ENCODE peak calls at places on chromosome X, in five cellular contexts. One of them, this sample, is unnamed.

GRCh38 chrX:5957506-5957905 is 271.2 kb downstream of the NLGN4X start:
- DNase-seq in stimulated activated CD4-positive, alpha-beta T cell treated with anti-CD3 and anti-CD28 coated beads, Interleukin-15, amount 100 ng/mL, for 1 hour: no peak
- DNase-seq in activated gamma-delta T cell treated with anti-CD3 and anti-CD28 coated beads, Interleukin-2, amount 50 U/mL, for 16 hours: no peak
- DNase-seq in dermis microvascular lymphatic vessel endothelial cell: no peak
- DNase-seq in ecto neural progenitor cell: no peak
- DNase-seq in this sample: no peak

GRCh38 chrX:151789179-151789800 is 54.7 kb downstream of the CNGA2 start:
- DNase-seq in stimulated activated CD4-positive, alpha-beta T cell treated with anti-CD3 and anti-CD28 coated beads, Interleukin-15, amount 100 ng/mL, for 1 hour: no peak
- DNase-seq in activated gamma-delta T cell treated with anti-CD3 and anti-CD28 coated beads, Interleukin-2, amount 50 U/mL, for 16 hours: no peak
- DNase-seq in dermis microvascular lymphatic vessel endothelial cell: no peak
- DNase-seq in ecto neural progenitor cell: no peak
- DNase-seq in this sample: no peak

GRCh38 chrX:34656467-34656841 is 631 bp downstream of the TMEM47 start:
- DNase-seq in stimulated activated CD4-positive, alpha-beta T cell treated with anti-CD3 and anti-CD28 coated beads, Interleukin-15, amount 100 ng/mL, for 1 hour: no peak
- DNase-seq in activated gamma-delta T cell treated with anti-CD3 and anti-CD28 coated beads, Interleukin-2, amount 50 U/mL, for 16 hours: no peak
- DNase-seq in dermis microvascular lymphatic vessel endothelial cell: no peak
- DNase-seq in ecto neural progenitor cell: no peak
- DNase-seq in this sample: peak

GRCh38 chrX:71183341-71183740 is 38.7 kb downstream of the NLGN3 start:
- DNase-seq in stimulated activated CD4-positive, alpha-beta T cell treated with anti-CD3 and anti-CD28 coated beads, Interleukin-15, amount 100 ng/mL, for 1 hour: no peak
- DNase-seq in activated gamma-delta T cell treated with anti-CD3 and anti-CD28 coated beads, Interleukin-2, amount 50 U/mL, for 16 hours: no peak
- DNase-seq in dermis microvascular lymphatic vessel endothelial cell: no peak
- DNase-seq in ecto neural progenitor cell: peak
- DNase-seq in this sample: no peak

GRCh38 chrX:46703980-46704379 is 54.9 kb downstream of the SLC9A7 start:
- DNase-seq in stimulated activated CD4-positive, alpha-beta T cell treated with anti-CD3 and anti-CD28 coated beads, Interleukin-15, amount 100 ng/mL, for 1 hour: no peak
- DNase-seq in activated gamma-delta T cell treated with anti-CD3 and anti-CD28 coated beads, Interleukin-2, amount 50 U/mL, for 16 hours: no peak
- DNase-seq in dermis microvascular lymphatic vessel endothelial cell: no peak
- DNase-seq in ecto neural progenitor cell: no peak
- DNase-seq in this sample: no peak

GRCh38 chrX:1358793-1359476 is 22.4 kb downstream of the IL3RA start:
- DNase-seq in stimulated activated CD4-positive, alpha-beta T cell treated with anti-CD3 and anti-CD28 coated beads, Interleukin-15, amount 100 ng/mL, for 1 hour: no peak
- DNase-seq in activated gamma-delta T cell treated with anti-CD3 and anti-CD28 coated beads, Interleukin-2, amount 50 U/mL, for 16 hours: no peak
- DNase-seq in dermis microvascular lymphatic vessel endothelial cell: no peak
- DNase-seq in ecto neural progenitor cell: no peak
- DNase-seq in this sample: no peak

GRCh38 chrX:63959975-63960374 is 175.0 kb upstream of the ARHGEF9 start:
- DNase-seq in stimulated activated CD4-positive, alpha-beta T cell treated with anti-CD3 and anti-CD28 coated beads, Interleukin-15, amount 100 ng/mL, for 1 hour: no peak
- DNase-seq in activated gamma-delta T cell treated with anti-CD3 and anti-CD28 coated beads, Interleukin-2, amount 50 U/mL, for 16 hours: no peak
- DNase-seq in dermis microvascular lymphatic vessel endothelial cell: no peak
- DNase-seq in ecto neural progenitor cell: no peak
- DNase-seq in this sample: no peak

GRCh38 chrX:123740006-123740405 is 7.2 kb upstream of the THOC2 start:
- DNase-seq in stimulated activated CD4-positive, alpha-beta T cell treated with anti-CD3 and anti-CD28 coated beads, Interleukin-15, amount 100 ng/mL, for 1 hour: no peak
- DNase-seq in activated gamma-delta T cell treated with anti-CD3 and anti-CD28 coated beads, Interleukin-2, amount 50 U/mL, for 16 hours: no peak
- DNase-seq in dermis microvascular lymphatic vessel endothelial cell: no peak
- DNase-seq in ecto neural progenitor cell: no peak
- DNase-seq in this sample: no peak

GRCh38 chrX:56248492-56248891 is 16.3 kb downstream of the KLF8 start:
- DNase-seq in stimulated activated CD4-positive, alpha-beta T cell treated with anti-CD3 and anti-CD28 coated beads, Interleukin-15, amount 100 ng/mL, for 1 hour: peak
- DNase-seq in activated gamma-delta T cell treated with anti-CD3 and anti-CD28 coated beads, Interleukin-2, amount 50 U/mL, for 16 hours: peak
- DNase-seq in dermis microvascular lymphatic vessel endothelial cell: peak
- DNase-seq in ecto neural progenitor cell: peak
- DNase-seq in this sample: peak

GRCh38 chrX:135740683-135741149 is 27.3 kb downstream of the CT45A3 start:
- DNase-seq in stimulated activated CD4-positive, alpha-beta T cell treated with anti-CD3 and anti-CD28 coated beads, Interleukin-15, amount 100 ng/mL, for 1 hour: peak
- DNase-seq in activated gamma-delta T cell treated with anti-CD3 and anti-CD28 coated beads, Interleukin-2, amount 50 U/mL, for 16 hours: no peak
- DNase-seq in dermis microvascular lymphatic vessel endothelial cell: no peak
- DNase-seq in ecto neural progenitor cell: no peak
- DNase-seq in this sample: no peak

GRCh38 chrX:12770440-12770839 is 20.8 kb upstream of the PRPS2 start:
- DNase-seq in stimulated activated CD4-positive, alpha-beta T cell treated with anti-CD3 and anti-CD28 coated beads, Interleukin-15, amount 100 ng/mL, for 1 hour: no peak
- DNase-seq in activated gamma-delta T cell treated with anti-CD3 and anti-CD28 coated beads, Interleukin-2, amount 50 U/mL, for 16 hours: no peak
- DNase-seq in dermis microvascular lymphatic vessel endothelial cell: peak
- DNase-seq in ecto neural progenitor cell: no peak
- DNase-seq in this sample: no peak

GRCh38 chrX:136806891-136807410 is 26.2 kb upstream of the ARHGEF6 start:
- DNase-seq in stimulated activated CD4-positive, alpha-beta T cell treated with anti-CD3 and anti-CD28 coated beads, Interleukin-15, amount 100 ng/mL, for 1 hour: no peak
- DNase-seq in activated gamma-delta T cell treated with anti-CD3 and anti-CD28 coated beads, Interleukin-2, amount 50 U/mL, for 16 hours: no peak
- DNase-seq in dermis microvascular lymphatic vessel endothelial cell: no peak
- DNase-seq in ecto neural progenitor cell: no peak
- DNase-seq in this sample: no peak

GRCh38 chrX:130253916-130254315 is 14.8 kb downstream of the ZNF280C start:
- DNase-seq in stimulated activated CD4-positive, alpha-beta T cell treated with anti-CD3 and anti-CD28 coated beads, Interleukin-15, amount 100 ng/mL, for 1 hour: no peak
- DNase-seq in activated gamma-delta T cell treated with anti-CD3 and anti-CD28 coated beads, Interleukin-2, amount 50 U/mL, for 16 hours: no peak
- DNase-seq in dermis microvascular lymphatic vessel endothelial cell: no peak
- DNase-seq in ecto neural progenitor cell: no peak
- DNase-seq in this sample: no peak

GRCh38 chrX:1389993-1390285 is 2.0 kb downstream of the SLC25A6 start:
- DNase-seq in stimulated activated CD4-positive, alpha-beta T cell treated with anti-CD3 and anti-CD28 coated beads, Interleukin-15, amount 100 ng/mL, for 1 hour: no peak
- DNase-seq in activated gamma-delta T cell treated with anti-CD3 and anti-CD28 coated beads, Interleukin-2, amount 50 U/mL, for 16 hours: no peak
- DNase-seq in dermis microvascular lymphatic vessel endothelial cell: no peak
- DNase-seq in ecto neural progenitor cell: no peak
- DNase-seq in this sample: no peak

GRCh38 chrX:151981129-151981528 is 6.7 kb upstream of the GABRE start:
- DNase-seq in stimulated activated CD4-positive, alpha-beta T cell treated with anti-CD3 and anti-CD28 coated beads, Interleukin-15, amount 100 ng/mL, for 1 hour: no peak
- DNase-seq in activated gamma-delta T cell treated with anti-CD3 and anti-CD28 coated beads, Interleukin-2, amount 50 U/mL, for 16 hours: no peak
- DNase-seq in dermis microvascular lymphatic vessel endothelial cell: no peak
- DNase-seq in ecto neural progenitor cell: no peak
- DNase-seq in this sample: no peak

GRCh38 chrX:103362504-103362903 is 6.2 kb downstream of the TCEAL9 start:
- DNase-seq in stimulated activated CD4-positive, alpha-beta T cell treated with anti-CD3 and anti-CD28 coated beads, Interleukin-15, amount 100 ng/mL, for 1 hour: no peak
- DNase-seq in activated gamma-delta T cell treated with anti-CD3 and anti-CD28 coated beads, Interleukin-2, amount 50 U/mL, for 16 hours: no peak
- DNase-seq in dermis microvascular lymphatic vessel endothelial cell: peak
- DNase-seq in ecto neural progenitor cell: no peak
- DNase-seq in this sample: no peak

GRCh38 chrX:47540754-47541538 is 20.1 kb upstream of the ARAF start:
- DNase-seq in stimulated activated CD4-positive, alpha-beta T cell treated with anti-CD3 and anti-CD28 coated beads, Interleukin-15, amount 100 ng/mL, for 1 hour: no peak
- DNase-seq in activated gamma-delta T cell treated with anti-CD3 and anti-CD28 coated beads, Interleukin-2, amount 50 U/mL, for 16 hours: no peak
- DNase-seq in dermis microvascular lymphatic vessel endothelial cell: peak
- DNase-seq in ecto neural progenitor cell: peak
- DNase-seq in this sample: peak

GRCh38 chrX:72018277-72019112 is 107.8 kb downstream of the NHSL2 start:
- DNase-seq in stimulated activated CD4-positive, alpha-beta T cell treated with anti-CD3 and anti-CD28 coated beads, Interleukin-15, amount 100 ng/mL, for 1 hour: peak
- DNase-seq in activated gamma-delta T cell treated with anti-CD3 and anti-CD28 coated beads, Interleukin-2, amount 50 U/mL, for 16 hours: peak
- DNase-seq in dermis microvascular lymphatic vessel endothelial cell: peak
- DNase-seq in ecto neural progenitor cell: peak
- DNase-seq in this sample: peak

GRCh38 chrX:10702031-10702430 is 81.6 kb upstream of the MID1 start:
- DNase-seq in stimulated activated CD4-positive, alpha-beta T cell treated with anti-CD3 and anti-CD28 coated beads, Interleukin-15, amount 100 ng/mL, for 1 hour: no peak
- DNase-seq in activated gamma-delta T cell treated with anti-CD3 and anti-CD28 coated beads, Interleukin-2, amount 50 U/mL, for 16 hours: no peak
- DNase-seq in dermis microvascular lymphatic vessel endothelial cell: no peak
- DNase-seq in ecto neural progenitor cell: no peak
- DNase-seq in this sample: no peak

GRCh38 chrX:13759152-13759718 is 24.7 kb downstream of the OFD1 start:
- DNase-seq in stimulated activated CD4-positive, alpha-beta T cell treated with anti-CD3 and anti-CD28 coated beads, Interleukin-15, amount 100 ng/mL, for 1 hour: no peak
- DNase-seq in activated gamma-delta T cell treated with anti-CD3 and anti-CD28 coated beads, Interleukin-2, amount 50 U/mL, for 16 hours: no peak
- DNase-seq in dermis microvascular lymphatic vessel endothelial cell: no peak
- DNase-seq in ecto neural progenitor cell: no peak
- DNase-seq in this sample: no peak

GRCh38 chrX:115560978-115561604 is at the start of gene PLS3:
- DNase-seq in stimulated activated CD4-positive, alpha-beta T cell treated with anti-CD3 and anti-CD28 coated beads, Interleukin-15, amount 100 ng/mL, for 1 hour: no peak
- DNase-seq in activated gamma-delta T cell treated with anti-CD3 and anti-CD28 coated beads, Interleukin-2, amount 50 U/mL, for 16 hours: no peak
- DNase-seq in dermis microvascular lymphatic vessel endothelial cell: peak
- DNase-seq in ecto neural progenitor cell: peak
- DNase-seq in this sample: peak

GRCh38 chrX:16484338-16484737 is 165.6 kb upstream of the S100G start:
- DNase-seq in stimulated activated CD4-positive, alpha-beta T cell treated with anti-CD3 and anti-CD28 coated beads, Interleukin-15, amount 100 ng/mL, for 1 hour: no peak
- DNase-seq in activated gamma-delta T cell treated with anti-CD3 and anti-CD28 coated beads, Interleukin-2, amount 50 U/mL, for 16 hours: no peak
- DNase-seq in dermis microvascular lymphatic vessel endothelial cell: no peak
- DNase-seq in ecto neural progenitor cell: no peak
- DNase-seq in this sample: no peak

GRCh38 chrX:39491548-39492297 is 606.0 kb downstream of the BCOR start:
- DNase-seq in stimulated activated CD4-positive, alpha-beta T cell treated with anti-CD3 and anti-CD28 coated beads, Interleukin-15, amount 100 ng/mL, for 1 hour: peak
- DNase-seq in activated gamma-delta T cell treated with anti-CD3 and anti-CD28 coated beads, Interleukin-2, amount 50 U/mL, for 16 hours: peak
- DNase-seq in dermis microvascular lymphatic vessel endothelial cell: no peak
- DNase-seq in ecto neural progenitor cell: no peak
- DNase-seq in this sample: no peak

GRCh38 chrX:51614353-51614752 is 4.4 kb downstream of the CENPVL3 start:
- DNase-seq in stimulated activated CD4-positive, alpha-beta T cell treated with anti-CD3 and anti-CD28 coated beads, Interleukin-15, amount 100 ng/mL, for 1 hour: no peak
- DNase-seq in activated gamma-delta T cell treated with anti-CD3 and anti-CD28 coated beads, Interleukin-2, amount 50 U/mL, for 16 hours: peak
- DNase-seq in dermis microvascular lymphatic vessel endothelial cell: no peak
- DNase-seq in ecto neural progenitor cell: no peak
- DNase-seq in this sample: no peak

GRCh38 chrX:119870626-119871131 is 854 bp downstream of the RNF113A start:
- DNase-seq in stimulated activated CD4-positive, alpha-beta T cell treated with anti-CD3 and anti-CD28 coated beads, Interleukin-15, amount 100 ng/mL, for 1 hour: no peak
- DNase-seq in activated gamma-delta T cell treated with anti-CD3 and anti-CD28 coated beads, Interleukin-2, amount 50 U/mL, for 16 hours: no peak
- DNase-seq in dermis microvascular lymphatic vessel endothelial cell: no peak
- DNase-seq in ecto neural progenitor cell: peak
- DNase-seq in this sample: peak

GRCh38 chrX:41761169-41761568 is 37.2 kb downstream of the GPR82 start:
- DNase-seq in stimulated activated CD4-positive, alpha-beta T cell treated with anti-CD3 and anti-CD28 coated beads, Interleukin-15, amount 100 ng/mL, for 1 hour: no peak
- DNase-seq in activated gamma-delta T cell treated with anti-CD3 and anti-CD28 coated beads, Interleukin-2, amount 50 U/mL, for 16 hours: no peak
- DNase-seq in dermis microvascular lymphatic vessel endothelial cell: no peak
- DNase-seq in ecto neural progenitor cell: no peak
- DNase-seq in this sample: no peak

GRCh38 chrX:81174286-81174685 is 27.4 kb downstream of the HMGN5 start:
- DNase-seq in stimulated activated CD4-positive, alpha-beta T cell treated with anti-CD3 and anti-CD28 coated beads, Interleukin-15, amount 100 ng/mL, for 1 hour: no peak
- DNase-seq in activated gamma-delta T cell treated with anti-CD3 and anti-CD28 coated beads, Interleukin-2, amount 50 U/mL, for 16 hours: no peak
- DNase-seq in dermis microvascular lymphatic vessel endothelial cell: peak
- DNase-seq in ecto neural progenitor cell: no peak
- DNase-seq in this sample: no peak

GRCh38 chrX:100650841-100651240 is 6.8 kb downstream of the SRPX2 start:
- DNase-seq in stimulated activated CD4-positive, alpha-beta T cell treated with anti-CD3 and anti-CD28 coated beads, Interleukin-15, amount 100 ng/mL, for 1 hour: no peak
- DNase-seq in activated gamma-delta T cell treated with anti-CD3 and anti-CD28 coated beads, Interleukin-2, amount 50 U/mL, for 16 hours: no peak
- DNase-seq in dermis microvascular lymphatic vessel endothelial cell: no peak
- DNase-seq in ecto neural progenitor cell: no peak
- DNase-seq in this sample: no peak

GRCh38 chrX:136067097-136067496 is 80.2 kb upstream of the FHL1 start:
- DNase-seq in stimulated activated CD4-positive, alpha-beta T cell treated with anti-CD3 and anti-CD28 coated beads, Interleukin-15, amount 100 ng/mL, for 1 hour: no peak
- DNase-seq in activated gamma-delta T cell treated with anti-CD3 and anti-CD28 coated beads, Interleukin-2, amount 50 U/mL, for 16 hours: no peak
- DNase-seq in dermis microvascular lymphatic vessel endothelial cell: no peak
- DNase-seq in ecto neural progenitor cell: no peak
- DNase-seq in this sample: no peak

GRCh38 chrX:989959-990510 is 222.4 kb downstream of the CRLF2 start:
- DNase-seq in stimulated activated CD4-positive, alpha-beta T cell treated with anti-CD3 and anti-CD28 coated beads, Interleukin-15, amount 100 ng/mL, for 1 hour: no peak
- DNase-seq in activated gamma-delta T cell treated with anti-CD3 and anti-CD28 coated beads, Interleukin-2, amount 50 U/mL, for 16 hours: peak
- DNase-seq in dermis microvascular lymphatic vessel endothelial cell: peak
- DNase-seq in ecto neural progenitor cell: peak
- DNase-seq in this sample: peak

GRCh38 chrX:74509989-74510388 is 88.7 kb downstream of the SLC16A2 start:
- DNase-seq in stimulated activated CD4-positive, alpha-beta T cell treated with anti-CD3 and anti-CD28 coated beads, Interleukin-15, amount 100 ng/mL, for 1 hour: no peak
- DNase-seq in activated gamma-delta T cell treated with anti-CD3 and anti-CD28 coated beads, Interleukin-2, amount 50 U/mL, for 16 hours: no peak
- DNase-seq in dermis microvascular lymphatic vessel endothelial cell: no peak
- DNase-seq in ecto neural progenitor cell: no peak
- DNase-seq in this sample: no peak

GRCh38 chrX:102934624-102935023 is 2.4 kb upstream of the RAB40AL start:
- DNase-seq in stimulated activated CD4-positive, alpha-beta T cell treated with anti-CD3 and anti-CD28 coated beads, Interleukin-15, amount 100 ng/mL, for 1 hour: no peak
- DNase-seq in activated gamma-delta T cell treated with anti-CD3 and anti-CD28 coated beads, Interleukin-2, amount 50 U/mL, for 16 hours: no peak
- DNase-seq in dermis microvascular lymphatic vessel endothelial cell: peak
- DNase-seq in ecto neural progenitor cell: no peak
- DNase-seq in this sample: no peak

GRCh38 chrX:107716045-107716684 is 59.4 kb downstream of the TSC22D3 start:
- DNase-seq in stimulated activated CD4-positive, alpha-beta T cell treated with anti-CD3 and anti-CD28 coated beads, Interleukin-15, amount 100 ng/mL, for 1 hour: no peak
- DNase-seq in activated gamma-delta T cell treated with anti-CD3 and anti-CD28 coated beads, Interleukin-2, amount 50 U/mL, for 16 hours: no peak
- DNase-seq in dermis microvascular lymphatic vessel endothelial cell: no peak
- DNase-seq in ecto neural progenitor cell: peak
- DNase-seq in this sample: peak

GRCh38 chrX:128891554-128891953 is 631.7 kb downstream of the SMARCA1 start:
- DNase-seq in stimulated activated CD4-positive, alpha-beta T cell treated with anti-CD3 and anti-CD28 coated beads, Interleukin-15, amount 100 ng/mL, for 1 hour: no peak
- DNase-seq in activated gamma-delta T cell treated with anti-CD3 and anti-CD28 coated beads, Interleukin-2, amount 50 U/mL, for 16 hours: no peak
- DNase-seq in dermis microvascular lymphatic vessel endothelial cell: no peak
- DNase-seq in ecto neural progenitor cell: no peak
- DNase-seq in this sample: no peak

GRCh38 chrX:50158616-50159015 is 42.2 kb downstream of the AKAP4 start:
- DNase-seq in stimulated activated CD4-positive, alpha-beta T cell treated with anti-CD3 and anti-CD28 coated beads, Interleukin-15, amount 100 ng/mL, for 1 hour: no peak
- DNase-seq in activated gamma-delta T cell treated with anti-CD3 and anti-CD28 coated beads, Interleukin-2, amount 50 U/mL, for 16 hours: no peak
- DNase-seq in dermis microvascular lymphatic vessel endothelial cell: no peak
- DNase-seq in ecto neural progenitor cell: no peak
- DNase-seq in this sample: no peak

GRCh38 chrX:38548508-38548907 is 12.8 kb upstream of the TSPAN7 start:
- DNase-seq in stimulated activated CD4-positive, alpha-beta T cell treated with anti-CD3 and anti-CD28 coated beads, Interleukin-15, amount 100 ng/mL, for 1 hour: no peak
- DNase-seq in activated gamma-delta T cell treated with anti-CD3 and anti-CD28 coated beads, Interleukin-2, amount 50 U/mL, for 16 hours: no peak
- DNase-seq in dermis microvascular lymphatic vessel endothelial cell: no peak
- DNase-seq in ecto neural progenitor cell: no peak
- DNase-seq in this sample: no peak

GRCh38 chrX:27598312-27598711 is 8.2 kb downstream of the DCAF8L2 start:
- DNase-seq in stimulated activated CD4-positive, alpha-beta T cell treated with anti-CD3 and anti-CD28 coated beads, Interleukin-15, amount 100 ng/mL, for 1 hour: no peak
- DNase-seq in activated gamma-delta T cell treated with anti-CD3 and anti-CD28 coated beads, Interleukin-2, amount 50 U/mL, for 16 hours: no peak
- DNase-seq in dermis microvascular lymphatic vessel endothelial cell: no peak
- DNase-seq in ecto neural progenitor cell: peak
- DNase-seq in this sample: no peak

GRCh38 chrX:20452487-20452886 is 185.8 kb upstream of the RPS6KA3 start:
- DNase-seq in stimulated activated CD4-positive, alpha-beta T cell treated with anti-CD3 and anti-CD28 coated beads, Interleukin-15, amount 100 ng/mL, for 1 hour: no peak
- DNase-seq in activated gamma-delta T cell treated with anti-CD3 and anti-CD28 coated beads, Interleukin-2, amount 50 U/mL, for 16 hours: no peak
- DNase-seq in dermis microvascular lymphatic vessel endothelial cell: no peak
- DNase-seq in ecto neural progenitor cell: no peak
- DNase-seq in this sample: no peak

This sample was measured in caudate nucleus.